ENCODE peak calls at places on chromosome 1, in eight cellular contexts. One of them, this sample, is unnamed.

GRCh38 chr1:245501635-245502034 is 346.9 kb downstream of the KIF26B start:
- DNase-seq in stimulated activated CD4-positive, alpha-beta T cell treated with anti-CD3 and anti-CD28 coated beads, Interleukin-4, amount 100 ng/mL, for 48 hours: no peak
- DNase-seq in GDM1: no peak
- DNase-seq in NCI-H1105: no peak
- DNase-seq in activated T-helper 1 cell treated with anti-CD3 and anti-CD28 coated beads, Interleukin-2, amount 50 U/mL, for 16 hours: no peak
- DNase-seq in CD4-positive, alpha-beta T cell: no peak
- DNase-seq in choroid plexus epithelial cell: no peak
- DNase-seq in type B pancreatic cell: no peak
- DNase-seq in this sample: no peak

GRCh38 chr1:998905-999796 is 746 bp downstream of the HES4 start:
- DNase-seq in type B pancreatic cell: peak; percentile 74
- DNase-seq in stimulated activated CD4-positive, alpha-beta T cell treated with anti-CD3 and anti-CD28 coated beads, Interleukin-4, amount 100 ng/mL, for 48 hours: no peak
- DNase-seq in GDM1: no peak
- DNase-seq in activated T-helper 1 cell treated with anti-CD3 and anti-CD28 coated beads, Interleukin-2, amount 50 U/mL, for 16 hours: no peak
- DNase-seq in CD4-positive, alpha-beta T cell: no peak
- DNase-seq in NCI-H1105: no peak
- DNase-seq in choroid plexus epithelial cell: no peak
- DNase-seq in this sample: peak; percentile 59

GRCh38 chr1:205488074-205488723 is 16.3 kb upstream of the CDK18 start:
- DNase-seq in stimulated activated CD4-positive, alpha-beta T cell treated with anti-CD3 and anti-CD28 coated beads, Interleukin-4, amount 100 ng/mL, for 48 hours: peak; percentile 18
- DNase-seq in NCI-H1105: peak; percentile 61
- DNase-seq in GDM1: peak; percentile 52
- DNase-seq in choroid plexus epithelial cell: peak; percentile 78
- DNase-seq in type B pancreatic cell: no peak
- DNase-seq in activated T-helper 1 cell treated with anti-CD3 and anti-CD28 coated beads, Interleukin-2, amount 50 U/mL, for 16 hours: no peak
- DNase-seq in CD4-positive, alpha-beta T cell: no peak
- DNase-seq in this sample: peak; percentile 87

GRCh38 chr1:34460193-34460592 is 283.5 kb downstream of the C1orf94 start:
- DNase-seq in stimulated activated CD4-positive, alpha-beta T cell treated with anti-CD3 and anti-CD28 coated beads, Interleukin-4, amount 100 ng/mL, for 48 hours: peak; percentile 39
- DNase-seq in NCI-H1105: peak; percentile 40
- DNase-seq in activated T-helper 1 cell treated with anti-CD3 and anti-CD28 coated beads, Interleukin-2, amount 50 U/mL, for 16 hours: no peak
- DNase-seq in CD4-positive, alpha-beta T cell: peak; percentile 2
- DNase-seq in type B pancreatic cell: no peak
- DNase-seq in choroid plexus epithelial cell: no peak
- DNase-seq in GDM1: peak; percentile 12
- DNase-seq in this sample: peak; percentile 75

GRCh38 chr1:111959436-111959835 is 30.0 kb downstream of the KCND3 start:
- DNase-seq in choroid plexus epithelial cell: no peak
- DNase-seq in CD4-positive, alpha-beta T cell: no peak
- DNase-seq in type B pancreatic cell: no peak
- DNase-seq in GDM1: no peak
- DNase-seq in activated T-helper 1 cell treated with anti-CD3 and anti-CD28 coated beads, Interleukin-2, amount 50 U/mL, for 16 hours: no peak
- DNase-seq in stimulated activated CD4-positive, alpha-beta T cell treated with anti-CD3 and anti-CD28 coated beads, Interleukin-4, amount 100 ng/mL, for 48 hours: no peak
- DNase-seq in NCI-H1105: no peak
- DNase-seq in this sample: no peak

GRCh38 chr1:54153548-54154439 is 994 bp upstream of the CDCP2 start:
- DNase-seq in type B pancreatic cell: no peak
- DNase-seq in GDM1: no peak
- DNase-seq in CD4-positive, alpha-beta T cell: no peak
- DNase-seq in choroid plexus epithelial cell: peak; percentile 73
- DNase-seq in NCI-H1105: no peak
- DNase-seq in activated T-helper 1 cell treated with anti-CD3 and anti-CD28 coated beads, Interleukin-2, amount 50 U/mL, for 16 hours: no peak
- DNase-seq in stimulated activated CD4-positive, alpha-beta T cell treated with anti-CD3 and anti-CD28 coated beads, Interleukin-4, amount 100 ng/mL, for 48 hours: no peak
- DNase-seq in this sample: peak; percentile 74

GRCh38 chr1:166026561-166026960 is 140.2 kb downstream of the FAM78B start:
- DNase-seq in type B pancreatic cell: no peak
- DNase-seq in GDM1: no peak
- DNase-seq in stimulated activated CD4-positive, alpha-beta T cell treated with anti-CD3 and anti-CD28 coated beads, Interleukin-4, amount 100 ng/mL, for 48 hours: no peak
- DNase-seq in NCI-H1105: no peak
- DNase-seq in activated T-helper 1 cell treated with anti-CD3 and anti-CD28 coated beads, Interleukin-2, amount 50 U/mL, for 16 hours: no peak
- DNase-seq in choroid plexus epithelial cell: no peak
- DNase-seq in CD4-positive, alpha-beta T cell: no peak
- DNase-seq in this sample: no peak

GRCh38 chr1:19734056-19734455 is 65.7 kb downstream of the TMCO4 start:
- DNase-seq in choroid plexus epithelial cell: peak; percentile 43
- DNase-seq in CD4-positive, alpha-beta T cell: no peak
- DNase-seq in activated T-helper 1 cell treated with anti-CD3 and anti-CD28 coated beads, Interleukin-2, amount 50 U/mL, for 16 hours: no peak
- DNase-seq in stimulated activated CD4-positive, alpha-beta T cell treated with anti-CD3 and anti-CD28 coated beads, Interleukin-4, amount 100 ng/mL, for 48 hours: no peak
- DNase-seq in GDM1: no peak
- DNase-seq in NCI-H1105: no peak
- DNase-seq in type B pancreatic cell: no peak
- DNase-seq in this sample: no peak

GRCh38 chr1:54008876-54009275 is 9.1 kb downstream of the LDLRAD1 start:
- DNase-seq in type B pancreatic cell: no peak
- DNase-seq in NCI-H1105: no peak
- DNase-seq in GDM1: no peak
- DNase-seq in activated T-helper 1 cell treated with anti-CD3 and anti-CD28 coated beads, Interleukin-2, amount 50 U/mL, for 16 hours: no peak
- DNase-seq in choroid plexus epithelial cell: no peak
- DNase-seq in CD4-positive, alpha-beta T cell: no peak
- DNase-seq in stimulated activated CD4-positive, alpha-beta T cell treated with anti-CD3 and anti-CD28 coated beads, Interleukin-4, amount 100 ng/mL, for 48 hours: no peak
- DNase-seq in this sample: no peak

GRCh38 chr1:226549937-226550670 is 1.5 kb downstream of the STUM start:
- DNase-seq in type B pancreatic cell: no peak
- DNase-seq in NCI-H1105: peak; percentile 11
- DNase-seq in choroid plexus epithelial cell: no peak
- DNase-seq in stimulated activated CD4-positive, alpha-beta T cell treated with anti-CD3 and anti-CD28 coated beads, Interleukin-4, amount 100 ng/mL, for 48 hours: no peak
- DNase-seq in CD4-positive, alpha-beta T cell: no peak
- DNase-seq in activated T-helper 1 cell treated with anti-CD3 and anti-CD28 coated beads, Interleukin-2, amount 50 U/mL, for 16 hours: no peak
- DNase-seq in GDM1: no peak
- DNase-seq in this sample: peak; percentile 60

GRCh38 chr1:107829083-107829771 is 135.8 kb downstream of the VAV3 start:
- DNase-seq in CD4-positive, alpha-beta T cell: no peak
- DNase-seq in type B pancreatic cell: no peak
- DNase-seq in activated T-helper 1 cell treated with anti-CD3 and anti-CD28 coated beads, Interleukin-2, amount 50 U/mL, for 16 hours: no peak
- DNase-seq in NCI-H1105: no peak
- DNase-seq in GDM1: peak; percentile 39
- DNase-seq in stimulated activated CD4-positive, alpha-beta T cell treated with anti-CD3 and anti-CD28 coated beads, Interleukin-4, amount 100 ng/mL, for 48 hours: no peak
- DNase-seq in choroid plexus epithelial cell: peak; percentile 53
- DNase-seq in this sample: no peak

GRCh38 chr1:94898486-94899385 is 28.2 kb downstream of the CNN3 start:
- DNase-seq in type B pancreatic cell: no peak
- DNase-seq in CD4-positive, alpha-beta T cell: no peak
- DNase-seq in choroid plexus epithelial cell: peak; percentile 50
- DNase-seq in stimulated activated CD4-positive, alpha-beta T cell treated with anti-CD3 and anti-CD28 coated beads, Interleukin-4, amount 100 ng/mL, for 48 hours: no peak
- DNase-seq in NCI-H1105: no peak
- DNase-seq in GDM1: no peak
- DNase-seq in activated T-helper 1 cell treated with anti-CD3 and anti-CD28 coated beads, Interleukin-2, amount 50 U/mL, for 16 hours: no peak
- DNase-seq in this sample: no peak

GRCh38 chr1:14964698-14965055 is 188.9 kb upstream of the TMEM51 start:
- DNase-seq in choroid plexus epithelial cell: no peak
- DNase-seq in stimulated activated CD4-positive, alpha-beta T cell treated with anti-CD3 and anti-CD28 coated beads, Interleukin-4, amount 100 ng/mL, for 48 hours: no peak
- DNase-seq in GDM1: no peak
- DNase-seq in CD4-positive, alpha-beta T cell: no peak
- DNase-seq in activated T-helper 1 cell treated with anti-CD3 and anti-CD28 coated beads, Interleukin-2, amount 50 U/mL, for 16 hours: no peak
- DNase-seq in NCI-H1105: no peak
- DNase-seq in type B pancreatic cell: no peak
- DNase-seq in this sample: no peak

GRCh38 chr1:30822966-30823581 is 65.5 kb upstream of the LAPTM5 start:
- DNase-seq in choroid plexus epithelial cell: peak; percentile 53
- DNase-seq in stimulated activated CD4-positive, alpha-beta T cell treated with anti-CD3 and anti-CD28 coated beads, Interleukin-4, amount 100 ng/mL, for 48 hours: no peak
- DNase-seq in CD4-positive, alpha-beta T cell: no peak
- DNase-seq in GDM1: no peak
- DNase-seq in type B pancreatic cell: no peak
- DNase-seq in NCI-H1105: no peak
- DNase-seq in activated T-helper 1 cell treated with anti-CD3 and anti-CD28 coated beads, Interleukin-2, amount 50 U/mL, for 16 hours: no peak
- DNase-seq in this sample: no peak

GRCh38 chr1:75991497-75992114 is 59.4 kb upstream of the ASB17 start:
- DNase-seq in choroid plexus epithelial cell: peak; percentile 91
- DNase-seq in CD4-positive, alpha-beta T cell: peak; percentile 55
- DNase-seq in stimulated activated CD4-positive, alpha-beta T cell treated with anti-CD3 and anti-CD28 coated beads, Interleukin-4, amount 100 ng/mL, for 48 hours: peak; percentile 63
- DNase-seq in type B pancreatic cell: peak; percentile 81
- DNase-seq in NCI-H1105: peak; percentile 93
- DNase-seq in activated T-helper 1 cell treated with anti-CD3 and anti-CD28 coated beads, Interleukin-2, amount 50 U/mL, for 16 hours: peak; percentile 39
- DNase-seq in GDM1: peak; percentile 42
- DNase-seq in this sample: peak; percentile 83

GRCh38 chr1:171869097-171869496 is 27.8 kb downstream of the DNM3 start:
- DNase-seq in GDM1: no peak
- DNase-seq in choroid plexus epithelial cell: peak; percentile 4
- DNase-seq in stimulated activated CD4-positive, alpha-beta T cell treated with anti-CD3 and anti-CD28 coated beads, Interleukin-4, amount 100 ng/mL, for 48 hours: no peak
- DNase-seq in activated T-helper 1 cell treated with anti-CD3 and anti-CD28 coated beads, Interleukin-2, amount 50 U/mL, for 16 hours: no peak
- DNase-seq in type B pancreatic cell: no peak
- DNase-seq in CD4-positive, alpha-beta T cell: no peak
- DNase-seq in NCI-H1105: no peak
- DNase-seq in this sample: no peak

GRCh38 chr1:119554188-119554587 is 47.2 kb downstream of the HSD3B1 start:
- DNase-seq in GDM1: no peak
- DNase-seq in NCI-H1105: peak; percentile 91
- DNase-seq in type B pancreatic cell: no peak
- DNase-seq in choroid plexus epithelial cell: peak; percentile 98
- DNase-seq in stimulated activated CD4-positive, alpha-beta T cell treated with anti-CD3 and anti-CD28 coated beads, Interleukin-4, amount 100 ng/mL, for 48 hours: no peak
- DNase-seq in CD4-positive, alpha-beta T cell: no peak
- DNase-seq in activated T-helper 1 cell treated with anti-CD3 and anti-CD28 coated beads, Interleukin-2, amount 50 U/mL, for 16 hours: no peak
- DNase-seq in this sample: peak; percentile 15

GRCh38 chr1:19123837-19124236 is 86.2 kb downstream of the UBR4 start:
- DNase-seq in CD4-positive, alpha-beta T cell: no peak
- DNase-seq in NCI-H1105: no peak
- DNase-seq in GDM1: peak; percentile 86
- DNase-seq in stimulated activated CD4-positive, alpha-beta T cell treated with anti-CD3 and anti-CD28 coated beads, Interleukin-4, amount 100 ng/mL, for 48 hours: no peak
- DNase-seq in activated T-helper 1 cell treated with anti-CD3 and anti-CD28 coated beads, Interleukin-2, amount 50 U/mL, for 16 hours: no peak
- DNase-seq in choroid plexus epithelial cell: no peak
- DNase-seq in type B pancreatic cell: no peak
- DNase-seq in this sample: no peak

GRCh38 chr1:24443241-24443656 is 27.6 kb downstream of the NIPAL3 start:
- DNase-seq in NCI-H1105: peak; percentile 16
- DNase-seq in CD4-positive, alpha-beta T cell: no peak
- DNase-seq in activated T-helper 1 cell treated with anti-CD3 and anti-CD28 coated beads, Interleukin-2, amount 50 U/mL, for 16 hours: no peak
- DNase-seq in type B pancreatic cell: no peak
- DNase-seq in GDM1: no peak
- DNase-seq in stimulated activated CD4-positive, alpha-beta T cell treated with anti-CD3 and anti-CD28 coated beads, Interleukin-4, amount 100 ng/mL, for 48 hours: no peak
- DNase-seq in choroid plexus epithelial cell: no peak
- DNase-seq in this sample: peak; percentile 29

GRCh38 chr1:31551206-31551605 is 25.1 kb upstream of the TINAGL1 start:
- DNase-seq in activated T-helper 1 cell treated with anti-CD3 and anti-CD28 coated beads, Interleukin-2, amount 50 U/mL, for 16 hours: no peak
- DNase-seq in GDM1: no peak
- DNase-seq in CD4-positive, alpha-beta T cell: no peak
- DNase-seq in type B pancreatic cell: no peak
- DNase-seq in NCI-H1105: no peak
- DNase-seq in stimulated activated CD4-positive, alpha-beta T cell treated with anti-CD3 and anti-CD28 coated beads, Interleukin-4, amount 100 ng/mL, for 48 hours: no peak
- DNase-seq in choroid plexus epithelial cell: no peak
- DNase-seq in this sample: no peak

GRCh38 chr1:197272791-197273190 is 4.7 kb downstream of the CRB1 start:
- DNase-seq in stimulated activated CD4-positive, alpha-beta T cell treated with anti-CD3 and anti-CD28 coated beads, Interleukin-4, amount 100 ng/mL, for 48 hours: no peak
- DNase-seq in CD4-positive, alpha-beta T cell: no peak
- DNase-seq in type B pancreatic cell: no peak
- DNase-seq in activated T-helper 1 cell treated with anti-CD3 and anti-CD28 coated beads, Interleukin-2, amount 50 U/mL, for 16 hours: no peak
- DNase-seq in choroid plexus epithelial cell: no peak
- DNase-seq in GDM1: no peak
- DNase-seq in NCI-H1105: no peak
- DNase-seq in this sample: no peak

GRCh38 chr1:43554444-43554992 is 23.8 kb downstream of the PTPRF start:
- DNase-seq in stimulated activated CD4-positive, alpha-beta T cell treated with anti-CD3 and anti-CD28 coated beads, Interleukin-4, amount 100 ng/mL, for 48 hours: no peak
- DNase-seq in GDM1: no peak
- DNase-seq in CD4-positive, alpha-beta T cell: no peak
- DNase-seq in activated T-helper 1 cell treated with anti-CD3 and anti-CD28 coated beads, Interleukin-2, amount 50 U/mL, for 16 hours: no peak
- DNase-seq in choroid plexus epithelial cell: peak; percentile 81
- DNase-seq in NCI-H1105: no peak
- DNase-seq in type B pancreatic cell: no peak
- DNase-seq in this sample: peak; percentile 56

GRCh38 chr1:223707270-223708000 is 4.9 kb upstream of the CAPN2 start:
- DNase-seq in type B pancreatic cell: no peak
- DNase-seq in stimulated activated CD4-positive, alpha-beta T cell treated with anti-CD3 and anti-CD28 coated beads, Interleukin-4, amount 100 ng/mL, for 48 hours: no peak
- DNase-seq in GDM1: no peak
- DNase-seq in activated T-helper 1 cell treated with anti-CD3 and anti-CD28 coated beads, Interleukin-2, amount 50 U/mL, for 16 hours: no peak
- DNase-seq in CD4-positive, alpha-beta T cell: no peak
- DNase-seq in NCI-H1105: no peak
- DNase-seq in choroid plexus epithelial cell: peak; percentile 97
- DNase-seq in this sample: no peak

GRCh38 chr1:11749203-11749689 is 12.7 kb upstream of the C1orf167 start:
- DNase-seq in CD4-positive, alpha-beta T cell: peak; percentile 32
- DNase-seq in GDM1: peak; percentile 60
- DNase-seq in NCI-H1105: peak; percentile 2
- DNase-seq in type B pancreatic cell: no peak
- DNase-seq in stimulated activated CD4-positive, alpha-beta T cell treated with anti-CD3 and anti-CD28 coated beads, Interleukin-4, amount 100 ng/mL, for 48 hours: peak; percentile 45
- DNase-seq in activated T-helper 1 cell treated with anti-CD3 and anti-CD28 coated beads, Interleukin-2, amount 50 U/mL, for 16 hours: no peak
- DNase-seq in choroid plexus epithelial cell: peak; percentile 31
- DNase-seq in this sample: peak; percentile 89

GRCh38 chr1:98653186-98653585 is 8.3 kb upstream of the SNX7 start:
- DNase-seq in stimulated activated CD4-positive, alpha-beta T cell treated with anti-CD3 and anti-CD28 coated beads, Interleukin-4, amount 100 ng/mL, for 48 hours: no peak
- DNase-seq in type B pancreatic cell: no peak
- DNase-seq in activated T-helper 1 cell treated with anti-CD3 and anti-CD28 coated beads, Interleukin-2, amount 50 U/mL, for 16 hours: no peak
- DNase-seq in CD4-positive, alpha-beta T cell: no peak
- DNase-seq in GDM1: no peak
- DNase-seq in NCI-H1105: no peak
- DNase-seq in choroid plexus epithelial cell: peak; percentile 15
- DNase-seq in this sample: no peak

GRCh38 chr1:152392909-152393308 is 21.2 kb downstream of the CRNN start:
- DNase-seq in CD4-positive, alpha-beta T cell: no peak
- DNase-seq in NCI-H1105: no peak
- DNase-seq in type B pancreatic cell: no peak
- DNase-seq in choroid plexus epithelial cell: no peak
- DNase-seq in stimulated activated CD4-positive, alpha-beta T cell treated with anti-CD3 and anti-CD28 coated beads, Interleukin-4, amount 100 ng/mL, for 48 hours: no peak
- DNase-seq in GDM1: no peak
- DNase-seq in activated T-helper 1 cell treated with anti-CD3 and anti-CD28 coated beads, Interleukin-2, amount 50 U/mL, for 16 hours: no peak
- DNase-seq in this sample: no peak

GRCh38 chr1:41322835-41323234 is 38.4 kb upstream of the FOXO6 start:
- DNase-seq in CD4-positive, alpha-beta T cell: no peak
- DNase-seq in choroid plexus epithelial cell: no peak
- DNase-seq in GDM1: peak; percentile 57
- DNase-seq in NCI-H1105: no peak
- DNase-seq in stimulated activated CD4-positive, alpha-beta T cell treated with anti-CD3 and anti-CD28 coated beads, Interleukin-4, amount 100 ng/mL, for 48 hours: peak; percentile 16
- DNase-seq in type B pancreatic cell: no peak
- DNase-seq in activated T-helper 1 cell treated with anti-CD3 and anti-CD28 coated beads, Interleukin-2, amount 50 U/mL, for 16 hours: no peak
- DNase-seq in this sample: peak; percentile 92

GRCh38 chr1:24504560-24504959 is 1.9 kb downstream of the RCAN3 start:
- DNase-seq in GDM1: no peak
- DNase-seq in type B pancreatic cell: no peak
- DNase-seq in NCI-H1105: no peak
- DNase-seq in activated T-helper 1 cell treated with anti-CD3 and anti-CD28 coated beads, Interleukin-2, amount 50 U/mL, for 16 hours: no peak
- DNase-seq in CD4-positive, alpha-beta T cell: no peak
- DNase-seq in stimulated activated CD4-positive, alpha-beta T cell treated with anti-CD3 and anti-CD28 coated beads, Interleukin-4, amount 100 ng/mL, for 48 hours: no peak
- DNase-seq in choroid plexus epithelial cell: no peak
- DNase-seq in this sample: no peak

GRCh38 chr1:69313118-69313517 is 254.6 kb upstream of the LRRC7 start:
- DNase-seq in GDM1: no peak
- DNase-seq in type B pancreatic cell: no peak
- DNase-seq in NCI-H1105: no peak
- DNase-seq in stimulated activated CD4-positive, alpha-beta T cell treated with anti-CD3 and anti-CD28 coated beads, Interleukin-4, amount 100 ng/mL, for 48 hours: no peak
- DNase-seq in activated T-helper 1 cell treated with anti-CD3 and anti-CD28 coated beads, Interleukin-2, amount 50 U/mL, for 16 hours: no peak
- DNase-seq in CD4-positive, alpha-beta T cell: no peak
- DNase-seq in choroid plexus epithelial cell: no peak
- DNase-seq in this sample: no peak

GRCh38 chr1:222071313-222071886 is 329.5 kb upstream of the DUSP10 start:
- DNase-seq in activated T-helper 1 cell treated with anti-CD3 and anti-CD28 coated beads, Interleukin-2, amount 50 U/mL, for 16 hours: no peak
- DNase-seq in GDM1: no peak
- DNase-seq in choroid plexus epithelial cell: peak; percentile 79
- DNase-seq in type B pancreatic cell: no peak
- DNase-seq in CD4-positive, alpha-beta T cell: no peak
- DNase-seq in NCI-H1105: peak; percentile 10
- DNase-seq in stimulated activated CD4-positive, alpha-beta T cell treated with anti-CD3 and anti-CD28 coated beads, Interleukin-4, amount 100 ng/mL, for 48 hours: no peak
- DNase-seq in this sample: no peak

GRCh38 chr1:179025125-179025974 is at the start of gene FAM20B:
- DNase-seq in GDM1: peak; percentile 92
- DNase-seq in choroid plexus epithelial cell: peak; percentile 96
- DNase-seq in stimulated activated CD4-positive, alpha-beta T cell treated with anti-CD3 and anti-CD28 coated beads, Interleukin-4, amount 100 ng/mL, for 48 hours: peak; percentile 83
- DNase-seq in activated T-helper 1 cell treated with anti-CD3 and anti-CD28 coated beads, Interleukin-2, amount 50 U/mL, for 16 hours: peak; percentile 84
- DNase-seq in NCI-H1105: peak; percentile 91
- DNase-seq in type B pancreatic cell: peak; percentile 94
- DNase-seq in CD4-positive, alpha-beta T cell: peak; percentile 85
- DNase-seq in this sample: peak; percentile 99

GRCh38 chr1:155326659-155327058 is 6.0 kb downstream of the RUSC1 start:
- DNase-seq in stimulated activated CD4-positive, alpha-beta T cell treated with anti-CD3 and anti-CD28 coated beads, Interleukin-4, amount 100 ng/mL, for 48 hours: no peak
- DNase-seq in type B pancreatic cell: no peak
- DNase-seq in activated T-helper 1 cell treated with anti-CD3 and anti-CD28 coated beads, Interleukin-2, amount 50 U/mL, for 16 hours: no peak
- DNase-seq in GDM1: no peak
- DNase-seq in NCI-H1105: no peak
- DNase-seq in CD4-positive, alpha-beta T cell: no peak
- DNase-seq in choroid plexus epithelial cell: no peak
- DNase-seq in this sample: no peak

GRCh38 chr1:154198756-154199562 is 7.1 kb upstream of the TPM3 start:
- DNase-seq in choroid plexus epithelial cell: peak; percentile 83
- DNase-seq in NCI-H1105: peak; percentile 3
- DNase-seq in GDM1: peak; percentile 25
- DNase-seq in CD4-positive, alpha-beta T cell: no peak
- DNase-seq in activated T-helper 1 cell treated with anti-CD3 and anti-CD28 coated beads, Interleukin-2, amount 50 U/mL, for 16 hours: no peak
- DNase-seq in type B pancreatic cell: no peak
- DNase-seq in stimulated activated CD4-positive, alpha-beta T cell treated with anti-CD3 and anti-CD28 coated beads, Interleukin-4, amount 100 ng/mL, for 48 hours: no peak
- DNase-seq in this sample: peak; percentile 74

GRCh38 chr1:159817276-159818041 is 9.2 kb upstream of the SLAMF8 start:
- DNase-seq in choroid plexus epithelial cell: no peak
- DNase-seq in GDM1: no peak
- DNase-seq in activated T-helper 1 cell treated with anti-CD3 and anti-CD28 coated beads, Interleukin-2, amount 50 U/mL, for 16 hours: no peak
- DNase-seq in type B pancreatic cell: no peak
- DNase-seq in stimulated activated CD4-positive, alpha-beta T cell treated with anti-CD3 and anti-CD28 coated beads, Interleukin-4, amount 100 ng/mL, for 48 hours: no peak
- DNase-seq in NCI-H1105: no peak
- DNase-seq in CD4-positive, alpha-beta T cell: no peak
- DNase-seq in this sample: no peak

This sample was measured in iPS-NIHi11.